ENCODE peak calls at places on chromosome 18, in five cellular contexts. One of them, this sample, is unnamed.

GRCh38 chr18:10142496-10143160 is 228.8 kb downstream of the VAPA start:
- DNase-seq in left ventricle myocardium inferior: no peak
- DNase-seq in brain microvascular endothelial cell: peak; percentile 33
- DNase-seq in CD8-positive, alpha-beta T cell: no peak
- DNase-seq in CD4-positive, CD25-positive, alpha-beta regulatory T cell: no peak
- DNase-seq in this sample: peak; percentile 23

GRCh38 chr18:58093311-58093790 is 49.3 kb downstream of the NEDD4L start:
- DNase-seq in left ventricle myocardium inferior: no peak
- DNase-seq in brain microvascular endothelial cell: no peak
- DNase-seq in CD4-positive, CD25-positive, alpha-beta regulatory T cell: no peak
- DNase-seq in CD8-positive, alpha-beta T cell: no peak
- DNase-seq in this sample: no peak

GRCh38 chr18:45900623-45901022 is 66.5 kb downstream of the EPG5 start:
- DNase-seq in left ventricle myocardium inferior: no peak
- DNase-seq in brain microvascular endothelial cell: no peak
- DNase-seq in CD8-positive, alpha-beta T cell: no peak
- DNase-seq in CD4-positive, CD25-positive, alpha-beta regulatory T cell: no peak
- DNase-seq in this sample: no peak

GRCh38 chr18:33745396-33745795 is 167.4 kb downstream of the ASXL3 start:
- DNase-seq in left ventricle myocardium inferior: no peak
- DNase-seq in brain microvascular endothelial cell: no peak
- DNase-seq in CD4-positive, CD25-positive, alpha-beta regulatory T cell: no peak
- DNase-seq in CD8-positive, alpha-beta T cell: no peak
- DNase-seq in this sample: no peak

GRCh38 chr18:46518438-46518837 is 138.6 kb downstream of the LOXHD1 start:
- DNase-seq in CD8-positive, alpha-beta T cell: no peak
- DNase-seq in left ventricle myocardium inferior: peak; percentile 38
- DNase-seq in brain microvascular endothelial cell: no peak
- DNase-seq in CD4-positive, CD25-positive, alpha-beta regulatory T cell: no peak
- DNase-seq in this sample: no peak

GRCh38 chr18:36917907-36918306 is 89.0 kb downstream of the KIAA1328 start:
- DNase-seq in CD4-positive, CD25-positive, alpha-beta regulatory T cell: no peak
- DNase-seq in brain microvascular endothelial cell: no peak
- DNase-seq in CD8-positive, alpha-beta T cell: no peak
- DNase-seq in left ventricle myocardium inferior: no peak
- DNase-seq in this sample: no peak

GRCh38 chr18:58230438-58231179 is 186.6 kb downstream of the NEDD4L start:
- DNase-seq in CD8-positive, alpha-beta T cell: no peak
- DNase-seq in brain microvascular endothelial cell: peak; percentile 29
- DNase-seq in CD4-positive, CD25-positive, alpha-beta regulatory T cell: no peak
- DNase-seq in left ventricle myocardium inferior: no peak
- DNase-seq in this sample: peak; percentile 92

GRCh38 chr18:43563780-43564179 is 286.5 kb upstream of the SYT4 start:
- DNase-seq in left ventricle myocardium inferior: no peak
- DNase-seq in CD8-positive, alpha-beta T cell: no peak
- DNase-seq in brain microvascular endothelial cell: peak; percentile 53
- DNase-seq in CD4-positive, CD25-positive, alpha-beta regulatory T cell: peak; percentile 0
- DNase-seq in this sample: peak; percentile 11

GRCh38 chr18:48979944-48980890 is 29.5 kb upstream of the SMAD7 start:
- DNase-seq in CD8-positive, alpha-beta T cell: no peak
- DNase-seq in CD4-positive, CD25-positive, alpha-beta regulatory T cell: no peak
- DNase-seq in left ventricle myocardium inferior: no peak
- DNase-seq in brain microvascular endothelial cell: peak; percentile 51
- DNase-seq in this sample: peak; percentile 46

GRCh38 chr18:25247725-25248124 is 104.2 kb downstream of the ZNF521 start:
- DNase-seq in CD8-positive, alpha-beta T cell: no peak
- DNase-seq in CD4-positive, CD25-positive, alpha-beta regulatory T cell: no peak
- DNase-seq in left ventricle myocardium inferior: no peak
- DNase-seq in brain microvascular endothelial cell: peak; percentile 29
- DNase-seq in this sample: no peak

GRCh38 chr18:23977103-23977502 is 37.5 kb upstream of the TTC39C start:
- DNase-seq in CD4-positive, CD25-positive, alpha-beta regulatory T cell: no peak
- DNase-seq in brain microvascular endothelial cell: no peak
- DNase-seq in CD8-positive, alpha-beta T cell: no peak
- DNase-seq in left ventricle myocardium inferior: no peak
- DNase-seq in this sample: no peak

GRCh38 chr18:67359868-67360838 is 156.4 kb downstream of the DSEL start:
- DNase-seq in brain microvascular endothelial cell: peak; percentile 98
- DNase-seq in left ventricle myocardium inferior: no peak
- DNase-seq in CD4-positive, CD25-positive, alpha-beta regulatory T cell: peak; percentile 3
- DNase-seq in CD8-positive, alpha-beta T cell: no peak
- DNase-seq in this sample: peak; percentile 83
- H3K27ac ChIP-seq in brain microvascular endothelial cell: peak overlapping the region; percentile 92
- H3K27ac ChIP-seq in left ventricle myocardium inferior: peak overlapping the region; percentile 68
- H3K27ac ChIP-seq in CD4-positive, CD25-positive, alpha-beta regulatory T cell: no peak overlapping the region
- H3K27ac ChIP-seq in CD8-positive, alpha-beta T cell: no peak overlapping the region
- H3K27ac ChIP-seq in this sample: peak overlapping the region; percentile 74

DNA sequence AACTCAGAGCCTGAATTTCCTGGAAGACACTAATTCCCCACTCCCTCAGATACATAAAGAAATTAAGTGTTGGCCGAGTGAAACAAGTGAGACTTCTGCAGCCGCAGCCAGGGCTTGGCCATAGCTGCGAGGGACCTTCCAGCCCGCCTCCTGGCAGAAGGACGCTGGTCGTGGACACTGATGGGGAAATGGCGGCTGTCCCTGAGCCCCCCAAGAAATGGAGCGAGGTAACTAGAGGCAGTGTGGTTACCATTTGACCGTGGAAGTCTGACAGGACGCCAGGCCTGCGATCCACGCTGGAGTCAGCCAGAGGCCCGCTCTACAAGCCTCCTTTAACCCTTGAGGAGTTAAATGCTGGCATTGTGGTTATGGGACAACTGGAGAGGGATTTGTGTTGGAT is 173.4 kb downstream of the BCL2 start:
- DNase-seq in CD4-positive, CD25-positive, alpha-beta regulatory T cell: no peak
- DNase-seq in brain microvascular endothelial cell: no peak
- DNase-seq in CD8-positive, alpha-beta T cell: no peak
- DNase-seq in left ventricle myocardium inferior: no peak
- DNase-seq in this sample: no peak
- H3K27ac ChIP-seq in CD4-positive, CD25-positive, alpha-beta regulatory T cell: no peak overlapping the region
- H3K27ac ChIP-seq in brain microvascular endothelial cell: no peak overlapping the region
- H3K27ac ChIP-seq in CD8-positive, alpha-beta T cell: no peak overlapping the region
- H3K27ac ChIP-seq in left ventricle myocardium inferior: no peak overlapping the region
- H3K27ac ChIP-seq in this sample: no peak overlapping the region

GRCh38 chr18:44705075-44705474 is 24.4 kb downstream of the SETBP1 start:
- DNase-seq in brain microvascular endothelial cell: no peak
- DNase-seq in left ventricle myocardium inferior: no peak
- DNase-seq in CD4-positive, CD25-positive, alpha-beta regulatory T cell: no peak
- DNase-seq in CD8-positive, alpha-beta T cell: no peak
- DNase-seq in this sample: no peak
- H3K27ac ChIP-seq in brain microvascular endothelial cell: no peak overlapping the region
- H3K27ac ChIP-seq in left ventricle myocardium inferior: no peak overlapping the region
- H3K27ac ChIP-seq in CD4-positive, CD25-positive, alpha-beta regulatory T cell: no peak overlapping the region
- H3K27ac ChIP-seq in CD8-positive, alpha-beta T cell: no peak overlapping the region
- H3K27ac ChIP-seq in this sample: no peak overlapping the region

DNA sequence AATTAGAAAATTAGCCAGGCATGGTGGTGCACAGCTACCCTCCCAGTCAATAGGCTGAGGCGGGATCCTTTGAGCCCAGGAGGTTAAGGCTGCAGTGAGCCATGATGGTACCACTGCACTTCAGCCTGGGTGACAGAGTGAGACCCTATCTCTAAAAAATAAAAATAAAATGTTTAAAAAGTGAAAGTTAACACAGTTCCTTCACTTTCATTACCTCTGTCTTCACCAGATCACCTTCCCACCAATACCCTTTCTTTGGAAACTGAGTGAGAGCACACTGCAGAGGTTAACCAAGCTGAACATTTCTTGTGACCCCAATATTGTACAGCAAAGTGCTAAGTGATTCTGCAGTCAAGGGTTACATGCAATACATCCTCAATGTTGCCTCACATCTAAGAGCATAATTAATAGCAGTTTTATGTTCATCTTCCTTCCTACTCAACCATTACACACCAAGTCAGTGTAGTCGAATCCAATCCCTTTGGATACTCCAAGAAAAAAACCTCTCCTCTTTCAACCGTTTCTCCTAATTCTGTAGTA is 1.7 kb downstream of the L3MBTL4 start:
- DNase-seq in brain microvascular endothelial cell: no peak
- DNase-seq in CD8-positive, alpha-beta T cell: no peak
- DNase-seq in left ventricle myocardium inferior: no peak
- DNase-seq in CD4-positive, CD25-positive, alpha-beta regulatory T cell: no peak
- DNase-seq in this sample: no peak
- H3K27ac ChIP-seq in brain microvascular endothelial cell: no peak overlapping the region
- H3K27ac ChIP-seq in CD8-positive, alpha-beta T cell: no peak overlapping the region
- H3K27ac ChIP-seq in left ventricle myocardium inferior: no peak overlapping the region
- H3K27ac ChIP-seq in CD4-positive, CD25-positive, alpha-beta regulatory T cell: no peak overlapping the region
- H3K27ac ChIP-seq in this sample: no peak overlapping the region

DNA sequence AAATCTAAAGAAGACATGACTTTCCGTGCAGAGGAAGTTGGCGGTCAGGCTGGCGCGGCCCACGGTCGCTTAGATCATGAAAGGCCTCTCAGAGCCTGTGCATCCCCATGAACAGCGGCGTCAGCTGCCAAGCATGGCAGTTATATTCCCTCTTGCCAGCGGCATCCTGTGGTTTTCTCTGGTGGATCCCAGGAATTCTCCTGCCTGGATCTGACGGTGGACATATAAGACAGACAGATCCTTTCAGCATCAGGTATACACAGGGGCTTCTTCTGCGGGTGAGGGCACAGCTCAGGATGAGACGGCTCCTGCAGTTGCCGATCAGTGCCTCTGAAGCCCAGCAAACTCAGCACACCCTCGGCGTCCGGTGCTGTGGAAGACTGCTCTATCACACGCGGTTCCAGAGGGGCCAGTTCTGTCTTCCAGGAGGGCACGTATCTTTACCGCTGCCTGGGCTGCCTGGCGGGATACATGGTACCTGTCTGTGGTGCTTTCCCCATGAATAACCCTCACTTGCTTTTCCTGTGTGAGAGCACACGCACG is 157.8 kb downstream of the LDLRAD4 start:
- DNase-seq in CD4-positive, CD25-positive, alpha-beta regulatory T cell: peak; percentile 79
- DNase-seq in CD8-positive, alpha-beta T cell: peak; percentile 46
- DNase-seq in brain microvascular endothelial cell: no peak
- DNase-seq in left ventricle myocardium inferior: no peak
- DNase-seq in this sample: no peak
- H3K27ac ChIP-seq in CD4-positive, CD25-positive, alpha-beta regulatory T cell: peak overlapping the region; percentile 99
- H3K27ac ChIP-seq in CD8-positive, alpha-beta T cell: peak overlapping the region; percentile 15
- H3K27ac ChIP-seq in brain microvascular endothelial cell: no peak overlapping the region
- H3K27ac ChIP-seq in left ventricle myocardium inferior: peak overlapping the region; percentile 61
- H3K27ac ChIP-seq in this sample: peak overlapping the region; percentile 60

This sample was measured in SJSA1.